ENCODE peak calls at places on chromosome 13, in nine cellular contexts. N is fibroblast of mammary gland; B is T-helper 17 cell; R is hepatic stellate cell; W is NCI-H345; M is heart right ventricle; U is IMR-90; Y is stimulated activated CD4-positive, alpha-beta T cell treated with anti-CD3 and anti-CD28 coated beads, Interleukin-15, amount 100 ng/mL, for 1 hour; D is posterior cingulate gyrus. G is an unnamed sample.

GRCh38 chr13:51286135-51287002 is 53.1 kb upstream of the SERPINE3 start:
- DNase-seq in N (peak), B (peak), W (peak), R (peak), Y (peak), D (peak), M (peak), U (peak), G (peak)

GRCh38 chr13:110471156-110471832 is 90.2 kb downstream of the RAB20 start:
- DNase-seq in U (no peak), M (no peak), D (no peak), Y (no peak), R (no peak), W (no peak), B (no peak), N (no peak), G (no peak)

GRCh38 chr13:60765700-60766411 is 368.8 kb downstream of the TDRD3 start:
- DNase-seq in N (no peak), D (no peak), U (no peak), Y (no peak), B (no peak), W (no peak), R (no peak), M (no peak), G (peak)

GRCh38 chr13:23414682-23415081 is 18.8 kb downstream of the SACS start:
- DNase-seq in Y (no peak), D (no peak), M (no peak), N (no peak), U (no peak), B (no peak), W (no peak), R (no peak), G (no peak)

GRCh38 chr13:107900775-107901174 is 314.6 kb downstream of the LIG4 start:
- DNase-seq in R (no peak), D (no peak), Y (no peak), U (peak), M (no peak), W (no peak), N (peak), B (no peak), G (peak)

GRCh38 chr13:49183672-49184315 is 36.3 kb upstream of the MLNR start:
- DNase-seq in R (no peak), N (peak), W (no peak), U (peak), B (no peak), M (no peak), D (no peak), Y (no peak), G (no peak)

GRCh38 chr13:112131081-112131739 is 64.3 kb downstream of the SOX1 start:
- DNase-seq in U (no peak), B (no peak), N (no peak), Y (no peak), W (no peak), D (no peak), R (no peak), M (no peak), G (no peak)

GRCh38 chr13:97757807-97758206 is 195.7 kb upstream of the IPO5 start:
- DNase-seq in R (no peak), Y (no peak), U (no peak), W (no peak), B (no peak), M (peak), D (no peak), N (peak), G (no peak)

GRCh38 chr13:35210234-35210633 is 266.3 kb downstream of the MAB21L1 start:
- DNase-seq in D (no peak), N (peak), U (no peak), Y (no peak), W (no peak), R (no peak), M (no peak), B (no peak), G (no peak)

GRCh38 chr13:40129467-40129866 is 474.0 kb downstream of the COG6 start:
- DNase-seq in N (no peak), B (no peak), Y (no peak), R (no peak), D (no peak), M (no peak), W (no peak), U (no peak), G (no peak)

GRCh38 chr13:50123002-50123401 is 107.8 kb downstream of the KCNRG start:
- DNase-seq in M (no peak), D (no peak), W (no peak), B (no peak), Y (no peak), R (no peak), U (no peak), N (no peak), G (no peak)

GRCh38 chr13:75468098-75468497 is 13.9 kb downstream of the TBC1D4 start:
- DNase-seq in Y (no peak), N (peak), D (no peak), M (no peak), U (peak), R (no peak), W (no peak), B (no peak), G (no peak)

GRCh38 chr13:113096745-113097305 is 8.8 kb upstream of the F7 start:
- DNase-seq in B (no peak), U (no peak), W (no peak), N (no peak), Y (no peak), D (no peak), M (no peak), R (no peak), G (no peak)

GRCh38 chr13:46751811-46752635 is 44.9 kb downstream of the ESD start:
- DNase-seq in U (peak), B (no peak), D (no peak), R (no peak), Y (peak), W (no peak), M (no peak), N (peak), G (no peak)

GRCh38 chr13:73142091-73142490 is 83.3 kb downstream of the KLF5 start:
- DNase-seq in N (no peak), M (no peak), B (no peak), U (no peak), D (no peak), W (peak), Y (no peak), R (no peak), G (no peak)

GRCh38 chr13:99196466-99197256 is 4.0 kb upstream of the UBAC2 start:
- DNase-seq in Y (no peak), R (no peak), W (no peak), N (no peak), B (no peak), M (no peak), U (no peak), D (no peak), G (no peak)

GRCh38 chr13:74290324-74290773 is 156.1 kb upstream of the KLF12 start:
- DNase-seq in W (peak), Y (no peak), U (peak), D (no peak), R (no peak), B (peak), N (peak), M (no peak), G (peak)

GRCh38 chr13:42041684-42042035 is 6.8 kb upstream of the DGKH start:
- DNase-seq in U (peak), Y (no peak), N (peak), W (peak), D (peak), B (no peak), M (peak), R (peak), G (peak)

GRCh38 chr13:51317262-51317661 is 22.2 kb upstream of the SERPINE3 start:
- DNase-seq in D (no peak), N (peak), Y (no peak), M (no peak), W (no peak), B (no peak), R (peak), U (peak), G (no peak)

GRCh38 chr13:42645717-42646116 is 71.8 kb downstream of the TNFSF11 start:
- DNase-seq in D (no peak), M (no peak), U (no peak), N (no peak), Y (no peak), W (no peak), B (no peak), R (no peak), G (no peak)

GRCh38 chr13:42384265-42384664 is 112.3 kb downstream of the AKAP11 start:
- DNase-seq in N (peak), Y (no peak), B (no peak), M (no peak), W (no peak), U (no peak), D (no peak), R (no peak), G (no peak)

GRCh38 chr13:76123548-76123947 is 487.4 kb downstream of the LMO7 start:
- DNase-seq in Y (no peak), U (no peak), N (no peak), W (no peak), B (no peak), D (no peak), R (no peak), M (no peak), G (no peak)

GRCh38 chr13:75800545-75800944 is 164.4 kb downstream of the LMO7 start:
- DNase-seq in U (no peak), R (no peak), N (no peak), B (no peak), D (no peak), M (no peak), W (no peak), Y (no peak), G (no peak)

GRCh38 chr13:96621634-96622033 is 372.6 kb downstream of the OXGR1 start:
- DNase-seq in U (no peak), R (no peak), Y (no peak), W (no peak), M (no peak), N (no peak), D (no peak), B (no peak), G (no peak)

GRCh38 chr13:20019033-20019432 is 60.5 kb downstream of the ZMYM2 start:
- DNase-seq in B (no peak), W (no peak), M (no peak), U (no peak), D (no peak), Y (no peak), R (no peak), N (no peak), G (no peak)

GRCh38 chr13:102033719-102034446 is 368.0 kb downstream of the FGF14 start:
- DNase-seq in Y (no peak), M (no peak), U (no peak), B (no peak), D (no peak), W (peak), N (no peak), R (no peak), G (no peak)

GRCh38 chr13:20588529-20589110 is 21.7 kb downstream of the IFT88 start:
- DNase-seq in D (no peak), M (no peak), Y (no peak), N (no peak), U (no peak), W (no peak), B (no peak), R (no peak), G (no peak)

GRCh38 chr13:110689041-110689440 is 16.9 kb downstream of the CARS2 start:
- DNase-seq in W (no peak), N (no peak), B (no peak), M (no peak), Y (no peak), U (no peak), R (no peak), D (no peak), G (no peak)

GRCh38 chr13:110723598-110723997 is 10.1 kb downstream of the ING1 start:
- DNase-seq in M (no peak), U (no peak), R (no peak), W (no peak), D (no peak), Y (no peak), N (no peak), B (no peak), G (no peak)

GRCh38 chr13:34294483-34295129 is 476.7 kb downstream of the RFC3 start:
- DNase-seq in W (peak), M (peak), R (no peak), U (no peak), N (no peak), B (no peak), D (no peak), Y (no peak), G (no peak)

GRCh38 chr13:38630780-38631179 is 56.1 kb upstream of the FREM2 start:
- DNase-seq in D (no peak), U (peak), B (no peak), W (no peak), M (no peak), N (peak), Y (no peak), R (no peak), G (peak)

GRCh38 chr13:93624371-93624777 is 397.8 kb downstream of the GPC6 start:
- DNase-seq in N (peak), R (no peak), B (no peak), Y (no peak), W (no peak), U (no peak), M (no peak), D (no peak), G (no peak)

GRCh38 chr13:45446181-45446580 is 18.6 kb upstream of the COG3 start:
- DNase-seq in U (peak), N (peak), W (no peak), R (peak), Y (no peak), M (no peak), D (no peak), B (no peak), G (no peak)

GRCh38 chr13:114119196-114119595 is 13.2 kb downstream of the RASA3 start:
- DNase-seq in U (peak), D (no peak), N (peak), W (no peak), M (no peak), Y (no peak), R (peak), B (no peak), G (peak)

GRCh38 chr13:65090191-65090590 is 2139.9 kb downstream of the PCDH9 start:
- DNase-seq in M (no peak), R (no peak), U (no peak), N (no peak), B (no peak), Y (no peak), D (no peak), W (no peak), G (no peak)

GRCh38 chr13:88483202-88483601 is 812.0 kb downstream of the SLITRK5 start:
- DNase-seq in D (no peak), B (no peak), M (no peak), U (no peak), Y (no peak), W (no peak), R (no peak), N (no peak), G (no peak)

GRCh38 chr13:113633485-113633873 is 24.5 kb downstream of the ATP4B start:
- DNase-seq in R (no peak), W (no peak), M (no peak), B (no peak), D (no peak), N (no peak), U (no peak), Y (no peak), G (no peak)

GRCh38 chr13:23928985-23929384 is 31.7 kb upstream of the C1QTNF9B start:
- DNase-seq in R (peak), D (no peak), B (no peak), Y (no peak), M (no peak), N (peak), W (no peak), U (peak), G (peak)

GRCh38 chr13:113566227-113566561 is 18.4 kb upstream of the TFDP1 start:
- DNase-seq in Y (no peak), R (no peak), M (no peak), N (no peak), W (no peak), B (no peak), D (no peak), U (no peak), G (no peak)

GRCh38 chr13:48975101-48975925 is at the start of gene FNDC3A:
- DNase-seq in M (peak), D (peak), N (peak), W (peak), B (peak), U (peak), Y (peak), R (peak), G (peak)